ENCODE peak calls at places on chromosomes 3 and 15, in ten cellular contexts. One of them, this sample, is unnamed.

GRCh38 chr3:65953301-65953812 is 85.4 kb downstream of the MAGI1 start:
- DNase-seq in HCT116: peak
- DNase-seq in SK-N-SH: no peak
- DNase-seq in spleen: no peak
- DNase-seq in upper lobe of left lung: peak
- DNase-seq in transverse colon: peak
- DNase-seq in stomach: peak
- DNase-seq in HepG2: peak
- DNase-seq in breast epithelium: peak
- DNase-seq in Panc1: no peak
- DNase-seq in this sample: no peak

GRCh38 chr3:100896994-100897393 is 96.2 kb downstream of the ABI3BP start:
- DNase-seq in HCT116: no peak
- DNase-seq in SK-N-SH: no peak
- DNase-seq in spleen: no peak
- DNase-seq in upper lobe of left lung: no peak
- DNase-seq in transverse colon: no peak
- DNase-seq in stomach: no peak
- DNase-seq in HepG2: no peak
- DNase-seq in breast epithelium: no peak
- DNase-seq in Panc1: no peak
- DNase-seq in this sample: no peak

GRCh38 chr3:134619884-134620445 is 30.9 kb downstream of the KY start:
- DNase-seq in HCT116: no peak
- DNase-seq in SK-N-SH: no peak
- DNase-seq in spleen: peak
- DNase-seq in upper lobe of left lung: no peak
- DNase-seq in transverse colon: no peak
- DNase-seq in stomach: peak
- DNase-seq in HepG2: no peak
- DNase-seq in breast epithelium: peak
- DNase-seq in Panc1: no peak
- DNase-seq in this sample: no peak

GRCh38 chr15:68447976-68448755 is 16.2 kb upstream of the ITGA11 start:
- DNase-seq in HCT116: no peak
- DNase-seq in SK-N-SH: no peak
- DNase-seq in spleen: no peak
- DNase-seq in upper lobe of left lung: no peak
- DNase-seq in transverse colon: no peak
- DNase-seq in stomach: no peak
- DNase-seq in HepG2: no peak
- DNase-seq in breast epithelium: no peak
- DNase-seq in Panc1: no peak
- DNase-seq in this sample: no peak

GRCh38 chr15:98954411-98954810 is 53.2 kb downstream of the PGPEP1L start:
- DNase-seq in HCT116: no peak
- DNase-seq in SK-N-SH: peak
- DNase-seq in spleen: no peak
- DNase-seq in upper lobe of left lung: no peak
- DNase-seq in transverse colon: peak
- DNase-seq in stomach: no peak
- DNase-seq in HepG2: no peak
- DNase-seq in breast epithelium: peak
- DNase-seq in Panc1: no peak
- DNase-seq in this sample: no peak

GRCh38 chr3:30638685-30639412 is 32.4 kb downstream of the TGFBR2 start:
- DNase-seq in HCT116: no peak
- DNase-seq in SK-N-SH: peak
- DNase-seq in spleen: no peak
- DNase-seq in upper lobe of left lung: no peak
- DNase-seq in transverse colon: no peak
- DNase-seq in stomach: no peak
- DNase-seq in HepG2: no peak
- DNase-seq in breast epithelium: no peak
- DNase-seq in Panc1: no peak
- DNase-seq in this sample: no peak

GRCh38 chr3:170499562-170500156 is 81.0 kb downstream of the CLDN11 start:
- DNase-seq in HCT116: peak
- DNase-seq in SK-N-SH: peak
- DNase-seq in spleen: no peak
- DNase-seq in upper lobe of left lung: no peak
- DNase-seq in transverse colon: peak
- DNase-seq in stomach: peak
- DNase-seq in HepG2: peak
- DNase-seq in breast epithelium: no peak
- DNase-seq in Panc1: no peak
- DNase-seq in this sample: no peak

GRCh38 chr3:156509209-156510174 is 45.4 kb downstream of the SSR3 start:
- DNase-seq in HCT116: peak
- DNase-seq in SK-N-SH: peak
- DNase-seq in spleen: no peak
- DNase-seq in upper lobe of left lung: no peak
- DNase-seq in transverse colon: no peak
- DNase-seq in stomach: no peak
- DNase-seq in HepG2: peak
- DNase-seq in breast epithelium: no peak
- DNase-seq in Panc1: peak
- DNase-seq in this sample: peak

GRCh38 chr3:126352476-126353454 is 4.4 kb downstream of the KLF15 start:
- DNase-seq in HCT116: no peak
- DNase-seq in SK-N-SH: no peak
- DNase-seq in spleen: peak
- DNase-seq in upper lobe of left lung: peak
- DNase-seq in transverse colon: peak
- DNase-seq in stomach: no peak
- DNase-seq in HepG2: peak
- DNase-seq in breast epithelium: no peak
- DNase-seq in Panc1: no peak
- DNase-seq in this sample: no peak

GRCh38 chr3:195155842-195156241 is 115.1 kb downstream of the XXYLT1 start:
- DNase-seq in HCT116: no peak
- DNase-seq in SK-N-SH: no peak
- DNase-seq in spleen: no peak
- DNase-seq in upper lobe of left lung: no peak
- DNase-seq in transverse colon: no peak
- DNase-seq in stomach: no peak
- DNase-seq in HepG2: no peak
- DNase-seq in breast epithelium: no peak
- DNase-seq in Panc1: no peak
- DNase-seq in this sample: no peak

GRCh38 chr3:182969277-182969676 is 11.1 kb downstream of the DCUN1D1 start:
- DNase-seq in HCT116: no peak
- DNase-seq in SK-N-SH: no peak
- DNase-seq in spleen: no peak
- DNase-seq in upper lobe of left lung: no peak
- DNase-seq in transverse colon: no peak
- DNase-seq in stomach: no peak
- DNase-seq in HepG2: no peak
- DNase-seq in breast epithelium: no peak
- DNase-seq in Panc1: no peak
- DNase-seq in this sample: peak

GRCh38 chr3:135229018-135229495 is 434.0 kb downstream of the EPHB1 start:
- DNase-seq in HCT116: no peak
- DNase-seq in SK-N-SH: no peak
- DNase-seq in spleen: no peak
- DNase-seq in upper lobe of left lung: no peak
- DNase-seq in transverse colon: no peak
- DNase-seq in stomach: peak
- DNase-seq in HepG2: no peak
- DNase-seq in breast epithelium: peak
- DNase-seq in Panc1: no peak
- DNase-seq in this sample: no peak

GRCh38 chr3:130310109-130310508 is 35.4 kb upstream of the COL6A5 start:
- DNase-seq in HCT116: no peak
- DNase-seq in SK-N-SH: no peak
- DNase-seq in spleen: no peak
- DNase-seq in upper lobe of left lung: no peak
- DNase-seq in transverse colon: no peak
- DNase-seq in stomach: no peak
- DNase-seq in HepG2: no peak
- DNase-seq in breast epithelium: no peak
- DNase-seq in Panc1: no peak
- DNase-seq in this sample: no peak

GRCh38 chr3:23113455-23114171 is 89.5 kb upstream of the UBE2E2 start:
- DNase-seq in HCT116: no peak
- DNase-seq in SK-N-SH: no peak
- DNase-seq in spleen: no peak
- DNase-seq in upper lobe of left lung: no peak
- DNase-seq in transverse colon: no peak
- DNase-seq in stomach: no peak
- DNase-seq in HepG2: no peak
- DNase-seq in breast epithelium: no peak
- DNase-seq in Panc1: no peak
- DNase-seq in this sample: no peak
- TF ChIP-seq POLR2AphosphoS5 in HCT116: no peak
- TF ChIP-seq POLR2AphosphoS5 in SK-N-SH: no peak
- TF ChIP-seq POLR2AphosphoS5 in spleen: no peak
- TF ChIP-seq POLR2AphosphoS5 in upper lobe of left lung: no peak
- TF ChIP-seq POLR2AphosphoS5 in transverse colon: no peak
- TF ChIP-seq POLR2AphosphoS5 in stomach: no peak
- TF ChIP-seq POLR2AphosphoS5 in HepG2: no peak
- TF ChIP-seq POLR2AphosphoS5 in breast epithelium: no peak
- TF ChIP-seq POLR2AphosphoS5 in Panc1: no peak
- TF ChIP-seq POLR2AphosphoS5 in this sample: no peak

GRCh38 chr3:176905331-176905730 is 292.0 kb downstream of the TBL1XR1 start:
- DNase-seq in HCT116: no peak
- DNase-seq in SK-N-SH: no peak
- DNase-seq in spleen: no peak
- DNase-seq in upper lobe of left lung: no peak
- DNase-seq in transverse colon: no peak
- DNase-seq in stomach: no peak
- DNase-seq in HepG2: no peak
- DNase-seq in breast epithelium: no peak
- DNase-seq in Panc1: no peak
- DNase-seq in this sample: no peak
- TF ChIP-seq POLR2AphosphoS5 in HCT116: no peak
- TF ChIP-seq POLR2AphosphoS5 in SK-N-SH: no peak
- TF ChIP-seq POLR2AphosphoS5 in spleen: no peak
- TF ChIP-seq POLR2AphosphoS5 in upper lobe of left lung: no peak
- TF ChIP-seq POLR2AphosphoS5 in transverse colon: no peak
- TF ChIP-seq POLR2AphosphoS5 in stomach: no peak
- TF ChIP-seq POLR2AphosphoS5 in HepG2: no peak
- TF ChIP-seq POLR2AphosphoS5 in breast epithelium: no peak
- TF ChIP-seq POLR2AphosphoS5 in Panc1: no peak
- TF ChIP-seq POLR2AphosphoS5 in this sample: no peak

DNA sequence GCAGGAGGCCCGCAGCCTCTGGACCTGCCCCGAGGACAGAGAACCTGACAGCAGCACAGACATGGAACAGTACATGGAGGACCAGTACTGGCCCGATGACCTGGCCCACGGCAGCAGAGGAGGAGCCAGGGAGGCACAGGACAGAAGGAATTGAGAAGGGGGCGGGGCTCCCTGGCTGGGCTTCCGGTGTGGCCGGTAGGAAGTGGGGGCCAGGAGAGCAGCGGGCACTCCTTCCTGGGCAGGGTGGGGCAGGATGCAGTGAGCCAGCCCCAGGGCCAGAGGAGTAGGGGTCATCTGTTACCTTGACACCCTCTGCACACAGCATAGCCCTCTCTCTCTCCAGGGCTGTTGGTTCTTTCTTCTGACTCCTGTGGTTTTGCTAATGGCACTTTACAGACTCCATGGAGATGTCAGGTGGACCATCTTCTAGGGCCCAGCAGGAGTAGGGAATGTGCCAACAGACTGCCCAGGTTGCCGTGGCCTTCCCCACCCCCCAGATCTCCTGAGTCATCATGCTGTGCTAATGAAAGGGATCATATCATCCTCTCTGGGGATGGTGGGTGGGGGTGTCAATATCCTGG is 8.6 kb upstream of the ISG20 start:
- DNase-seq in HCT116: no peak
- DNase-seq in SK-N-SH: no peak
- DNase-seq in spleen: peak
- DNase-seq in upper lobe of left lung: peak
- DNase-seq in transverse colon: peak
- DNase-seq in stomach: peak
- DNase-seq in HepG2: no peak
- DNase-seq in breast epithelium: no peak
- DNase-seq in Panc1: no peak
- DNase-seq in this sample: no peak
- TF ChIP-seq POLR2AphosphoS5 in HCT116: no peak
- TF ChIP-seq POLR2AphosphoS5 in SK-N-SH: no peak
- TF ChIP-seq POLR2AphosphoS5 in spleen: peak
- TF ChIP-seq POLR2AphosphoS5 in upper lobe of left lung: peak
- TF ChIP-seq POLR2AphosphoS5 in transverse colon: no peak
- TF ChIP-seq POLR2AphosphoS5 in stomach: no peak
- TF ChIP-seq POLR2AphosphoS5 in HepG2: no peak
- TF ChIP-seq POLR2AphosphoS5 in breast epithelium: peak
- TF ChIP-seq POLR2AphosphoS5 in Panc1: no peak
- TF ChIP-seq POLR2AphosphoS5 in this sample: no peak

GRCh38 chr3:5217824-5218595 is 30.5 kb downstream of the EDEM1 start:
- DNase-seq in HCT116: no peak
- DNase-seq in SK-N-SH: no peak
- DNase-seq in spleen: no peak
- DNase-seq in upper lobe of left lung: peak
- DNase-seq in transverse colon: no peak
- DNase-seq in stomach: no peak
- DNase-seq in HepG2: no peak
- DNase-seq in breast epithelium: no peak
- DNase-seq in Panc1: no peak
- DNase-seq in this sample: no peak

GRCh38 chr3:5214352-5214751 is 26.8 kb downstream of the EDEM1 start:
- DNase-seq in HCT116: no peak
- DNase-seq in SK-N-SH: no peak
- DNase-seq in spleen: no peak
- DNase-seq in upper lobe of left lung: no peak
- DNase-seq in transverse colon: no peak
- DNase-seq in stomach: no peak
- DNase-seq in HepG2: no peak
- DNase-seq in breast epithelium: no peak
- DNase-seq in Panc1: no peak
- DNase-seq in this sample: no peak

GRCh38 chr3:5210926-5211325 is 23.4 kb downstream of the EDEM1 start:
- DNase-seq in HCT116: no peak
- DNase-seq in SK-N-SH: no peak
- DNase-seq in spleen: no peak
- DNase-seq in upper lobe of left lung: no peak
- DNase-seq in transverse colon: no peak
- DNase-seq in stomach: no peak
- DNase-seq in HepG2: no peak
- DNase-seq in breast epithelium: no peak
- DNase-seq in Panc1: no peak
- DNase-seq in this sample: no peak

GRCh38 chr3:5212625-5213573 is 25.4 kb downstream of the EDEM1 start:
- DNase-seq in HCT116: no peak
- DNase-seq in SK-N-SH: no peak
- DNase-seq in spleen: no peak
- DNase-seq in upper lobe of left lung: no peak
- DNase-seq in transverse colon: no peak
- DNase-seq in stomach: no peak
- DNase-seq in HepG2: no peak
- DNase-seq in breast epithelium: no peak
- DNase-seq in Panc1: no peak
- DNase-seq in this sample: no peak

DNA sequence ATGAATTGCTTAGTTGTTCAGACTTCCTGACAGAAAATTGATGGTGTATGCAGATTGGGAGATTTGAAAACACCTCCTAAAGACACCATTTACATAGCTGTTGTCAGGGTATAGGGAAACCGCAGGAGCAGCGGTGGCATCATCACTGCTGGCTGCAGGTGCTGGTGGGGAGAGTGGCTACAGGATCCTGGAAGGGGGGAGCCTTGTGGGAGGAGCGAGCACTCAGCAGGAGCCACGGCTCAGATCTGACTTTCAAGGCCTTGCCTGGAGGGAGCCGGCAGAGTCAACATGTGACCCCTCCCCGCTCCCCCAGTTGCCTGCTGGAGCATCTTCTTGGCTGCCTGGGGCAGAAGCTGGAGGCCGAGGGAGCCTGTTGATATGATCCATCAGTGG is 26.1 kb downstream of the EDEM1 start:
- DNase-seq in HCT116: no peak
- DNase-seq in SK-N-SH: no peak
- DNase-seq in spleen: no peak
- DNase-seq in upper lobe of left lung: no peak
- DNase-seq in transverse colon: no peak
- DNase-seq in stomach: no peak
- DNase-seq in HepG2: no peak
- DNase-seq in breast epithelium: no peak
- DNase-seq in Panc1: no peak
- DNase-seq in this sample: no peak
- TF ChIP-seq POLR2AphosphoS5 in HCT116: no peak
- TF ChIP-seq POLR2AphosphoS5 in SK-N-SH: no peak
- TF ChIP-seq POLR2AphosphoS5 in spleen: no peak
- TF ChIP-seq POLR2AphosphoS5 in upper lobe of left lung: no peak
- TF ChIP-seq POLR2AphosphoS5 in transverse colon: no peak
- TF ChIP-seq POLR2AphosphoS5 in stomach: no peak
- TF ChIP-seq POLR2AphosphoS5 in HepG2: no peak
- TF ChIP-seq POLR2AphosphoS5 in breast epithelium: no peak
- TF ChIP-seq POLR2AphosphoS5 in Panc1: no peak
- TF ChIP-seq POLR2AphosphoS5 in this sample: no peak

This sample was measured in SK-N-MC.